ENCODE peak calls at places on chromosomes 16 and 17, in nine cellular contexts. G is transverse colon; E is WERI-Rb-1; D is mucosa of descending colon; N is AG20443; H is heart left ventricle; X is NCI-H1436; Y is stimulated activated CD8-positive, alpha-beta memory T cell treated with anti-CD3 and anti-CD28 coated beads, Interleukin-15, amount 100 ng/mL, for 24 hours; V is HEK293T. Z is an unnamed sample.

GRCh38 chr17:48037036-48037881 is at the start of gene COPZ2:
- DNase-seq in G (peak; percentile 69), E (no peak), D (peak; percentile 71), N (peak; percentile 71), H (peak; percentile 70), X (no peak), Y (no peak), V (no peak), Z (peak; percentile 93)

GRCh38 chr17:40097931-40098845 is 2.2 kb downstream of the NR1D1 start:
- DNase-seq in G (peak; percentile 90), E (no peak), D (peak; percentile 89), N (peak; percentile 57), H (peak; percentile 74), X (no peak), Y (no peak), V (no peak), Z (peak; percentile 91)

GRCh38 chr17:13429201-13429600 is 172.5 kb downstream of the HS3ST3A1 start:
- DNase-seq in G (no peak), E (peak; percentile 66), D (no peak), N (peak; percentile 92), H (no peak), X (no peak), Y (no peak), V (no peak), Z (peak; percentile 72)

GRCh38 chr17:82297804-82298537 is 19.4 kb downstream of the CD7 start:
- DNase-seq in G (peak; percentile 92), E (no peak), D (peak; percentile 96), N (peak; percentile 95), H (peak; percentile 89), X (peak; percentile 84), Y (peak; percentile 58), V (no peak), Z (peak; percentile 98)

GRCh38 chr17:63113167-63113566 is 147.1 kb downstream of the TANC2 start:
- DNase-seq in G (no peak), E (no peak), D (no peak), N (no peak), H (no peak), X (no peak), Y (no peak), V (no peak), Z (no peak)

GRCh38 chr16:14003119-14003570 is 68.0 kb upstream of the MRTFB start:
- DNase-seq in G (peak; percentile 29), E (no peak), D (peak; percentile 53), N (peak; percentile 83), H (peak; percentile 77), X (no peak), Y (no peak), V (peak; percentile 65), Z (peak; percentile 85)

GRCh38 chr17:82805254-82805653 is 34.6 kb downstream of the ZNF750 start:
- DNase-seq in G (no peak), E (no peak), D (peak; percentile 39), N (no peak), H (no peak), X (no peak), Y (no peak), V (no peak), Z (peak; percentile 85)

GRCh38 chr17:10114931-10115535 is 83.4 kb downstream of the GAS7 start:
- DNase-seq in G (peak; percentile 84), E (no peak), D (peak; percentile 91), N (peak; percentile 93), H (peak; percentile 91), X (no peak), Y (peak; percentile 21), V (no peak), Z (peak; percentile 96)

GRCh38 chr16:51440096-51440495 is 289.0 kb upstream of the SALL1 start:
- DNase-seq in G (no peak), E (peak; percentile 78), D (no peak), N (peak; percentile 23), H (no peak), X (no peak), Y (no peak), V (no peak), Z (no peak)

GRCh38 chr17:51228177-51228576 is 31.7 kb downstream of the MBTD1 start:
- DNase-seq in G (no peak), E (no peak), D (no peak), N (peak; percentile 65), H (no peak), X (no peak), Y (no peak), V (no peak), Z (no peak)

GRCh38 chr16:2826591-2827480 is 3.3 kb upstream of the ZG16B start:
- DNase-seq in G (peak; percentile 8), E (no peak), D (no peak), N (no peak), H (no peak), X (no peak), Y (no peak), V (no peak), Z (peak; percentile 63)

GRCh38 chr16:27520982-27521673 is 28.6 kb downstream of the GTF3C1 start:
- DNase-seq in G (no peak), E (peak; percentile 87), D (no peak), N (no peak), H (peak; percentile 87), X (no peak), Y (no peak), V (no peak), Z (no peak)

GRCh38 chr17:44502598-44503079 is 567 bp downstream of the GPATCH8 start:
- DNase-seq in G (no peak), E (no peak), D (no peak), N (no peak), H (no peak), X (peak; percentile 28), Y (peak; percentile 13), V (peak; percentile 24), Z (peak; percentile 42)

GRCh38 chr17:74153456-74153810 is 50.0 kb upstream of the RPL38 start:
- DNase-seq in G (no peak), E (no peak), D (no peak), N (no peak), H (no peak), X (no peak), Y (no peak), V (no peak), Z (no peak)

GRCh38 chr16:27720731-27721547 is 171.0 kb downstream of the KATNIP start:
- DNase-seq in G (no peak), E (peak; percentile 96), D (no peak), N (no peak), H (no peak), X (no peak), Y (no peak), V (no peak), Z (no peak)

GRCh38 chr16:70470927-70471341 is 16.5 kb downstream of the FCSK start:
- DNase-seq in G (peak; percentile 26), E (peak; percentile 83), D (no peak), N (peak; percentile 55), H (no peak), X (no peak), Y (no peak), V (no peak), Z (peak; percentile 92)

GRCh38 chr17:72099919-72100318 is 20.9 kb upstream of the SOX9 start:
- DNase-seq in G (no peak), E (no peak), D (no peak), N (no peak), H (no peak), X (no peak), Y (no peak), V (no peak), Z (no peak)

GRCh38 chr16:56558024-56558747 is 6.7 kb upstream of the MT4 start:
- DNase-seq in G (no peak), E (no peak), D (no peak), N (peak; percentile 76), H (no peak), X (no peak), Y (no peak), V (no peak), Z (peak; percentile 91)

GRCh38 chr16:79519448-79519847 is 81.1 kb downstream of the MAF start:
- DNase-seq in G (peak; percentile 30), E (no peak), D (peak; percentile 56), N (no peak), H (peak; percentile 12), X (no peak), Y (no peak), V (no peak), Z (no peak)

GRCh38 chr16:89828199-89828869 is at the start of gene SPIRE2:
- DNase-seq in G (peak; percentile 68), E (peak; percentile 52), D (peak; percentile 76), N (peak; percentile 91), H (peak; percentile 73), X (peak; percentile 57), Y (peak; percentile 38), V (peak; percentile 77), Z (peak; percentile 99)

GRCh38 chr17:60354223-60354622 is 37.7 kb downstream of the USP32 start:
- DNase-seq in G (no peak), E (no peak), D (no peak), N (peak; percentile 61), H (no peak), X (no peak), Y (no peak), V (no peak), Z (peak; percentile 71)

GRCh38 chr16:35144212-35144932 is 1685.0 kb downstream of the TP53TG3F start:
- DNase-seq in G (no peak), E (no peak), D (peak; percentile 9), N (no peak), H (no peak), X (no peak), Y (no peak), V (no peak), Z (no peak)

GRCh38 chr16:81384006-81384405 is 60.6 kb upstream of the CMIP start:
- DNase-seq in G (no peak), E (no peak), D (no peak), N (no peak), H (no peak), X (no peak), Y (no peak), V (no peak), Z (no peak)

GRCh38 chr16:81318711-81319110 is 3.9 kb downstream of the GAN start:
- DNase-seq in G (no peak), E (no peak), D (no peak), N (no peak), H (no peak), X (no peak), Y (no peak), V (peak; percentile 15), Z (no peak)

GRCh38 chr17:71267668-71268067 is 853.2 kb upstream of the SOX9 start:
- DNase-seq in G (no peak), E (no peak), D (no peak), N (no peak), H (no peak), X (no peak), Y (no peak), V (no peak), Z (no peak)

GRCh38 chr16:445566-445965 is 20.1 kb downstream of the RAB11FIP3 start:
- DNase-seq in G (no peak), E (no peak), D (no peak), N (no peak), H (no peak), X (no peak), Y (no peak), V (no peak), Z (peak; percentile 47)

GRCh38 chr17:19271751-19272357 is 34.7 kb downstream of the EPN2 start:
- DNase-seq in G (no peak), E (no peak), D (no peak), N (no peak), H (peak; percentile 36), X (no peak), Y (no peak), V (no peak), Z (peak; percentile 66)

GRCh38 chr17:40087903-40088718 is 12.3 kb downstream of the NR1D1 start:
- DNase-seq in G (no peak), E (no peak), D (no peak), N (no peak), H (no peak), X (no peak), Y (no peak), V (no peak), Z (peak; percentile 3)

GRCh38 chr16:9797306-9797705 is 384.9 kb downstream of the GRIN2A start:
- DNase-seq in G (no peak), E (no peak), D (no peak), N (no peak), H (peak; percentile 30), X (no peak), Y (no peak), V (no peak), Z (no peak)

GRCh38 chr16:30548392-30549255 is 9.6 kb downstream of the ZNF764 start:
- DNase-seq in G (no peak), E (no peak), D (no peak), N (no peak), H (no peak), X (no peak), Y (no peak), V (no peak), Z (no peak)

GRCh38 chr17:47987240-47987835 is 16.4 kb downstream of the CDK5RAP3 start:
- DNase-seq in G (no peak), E (peak; percentile 37), D (no peak), N (peak; percentile 46), H (no peak), X (peak; percentile 79), Y (no peak), V (no peak), Z (peak; percentile 87)

Z was measured in osteoblast.